ENCODE peak calls at places on chromosomes 2 and 18, in six cellular contexts. Q is breast epithelium; K is NCI-H2029; O is effector memory CD8-positive, alpha-beta T cell; U is IMR-90; S is iris pigment epithelial cell. T is an unnamed sample.
A peak's percentile ranks its signal among the peaks of the same experiment; 100 is the strongest.

GRCh38 chr2:237182422-237183123 is 96.9 kb downstream of the COPS8 start:
- DNase-seq in Q (no peak), K (no peak), O (no peak), U (no peak), S (peak; percentile 72), T (no peak)

GRCh38 chr2:152611458-152612231 is 105.6 kb downstream of the PRPF40A start:
- DNase-seq in Q (no peak), K (no peak), O (no peak), U (peak; percentile 80), S (peak; percentile 90), T (no peak)

GRCh38 chr2:204680576-204680975 is 135.3 kb downstream of the PARD3B start:
- DNase-seq in Q (no peak), K (no peak), O (no peak), U (peak; percentile 21), S (peak; percentile 54), T (no peak)

GRCh38 chr18:8701546-8702118 is 3.7 kb upstream of the MTCL1 start:
- DNase-seq in Q (no peak), K (no peak), O (no peak), U (peak; percentile 91), S (peak; percentile 88), T (no peak)

GRCh38 chr2:26245810-26246209 is 1.1 kb downstream of the HADHB start:
- DNase-seq in Q (no peak), K (no peak), O (no peak), U (peak; percentile 40), S (peak; percentile 50), T (no peak)

GRCh38 chr18:39801010-39801409 is 2154.0 kb upstream of the PIK3C3 start:
- DNase-seq in Q (no peak), K (no peak), O (no peak), U (no peak), S (no peak), T (no peak)

GRCh38 chr2:152046940-152047339 is 51.9 kb downstream of the CACNB4 start:
- DNase-seq in Q (no peak), K (no peak), O (no peak), U (no peak), S (no peak), T (no peak)

GRCh38 chr2:156581280-156581679 is 145.1 kb downstream of the GPD2 start:
- DNase-seq in Q (no peak), K (no peak), O (no peak), U (no peak), S (no peak), T (no peak)

GRCh38 chr2:213080969-213081617 is 70.3 kb downstream of the IKZF2 start:
- DNase-seq in Q (no peak), K (no peak), O (no peak), U (no peak), S (no peak), T (no peak)

GRCh38 chr2:45889620-45890019 is 238.1 kb downstream of the PRKCE start:
- DNase-seq in Q (no peak), K (no peak), O (no peak), U (no peak), S (no peak), T (no peak)